ENCODE peak calls at places on chromosomes 13 and 19, in six cellular contexts. G is KG1, E is NB4, H is cardiac septum, D is foreskin keratinocyte, O is midbrain. F is an unnamed sample.

GRCh38 chr19:15248106-15248505 is 15.9 kb upstream of the EPHX3 start:
- DNase-seq in G (no peak), E (no peak), H (no peak), D (no peak), O (no peak), F (no peak)

GRCh38 chr19:22327321-22327720 is 41.1 kb downstream of the ZNF729 start:
- DNase-seq in G (no peak), E (no peak), H (no peak), D (no peak), O (no peak), F (no peak)

GRCh38 chr19:30274987-30275386 is 97.2 kb upstream of the ZNF536 start:
- DNase-seq in G (no peak), E (no peak), H (no peak), D (no peak), O (no peak), F (peak; percentile 31)

GRCh38 chr13:23551213-23552008 is 18.8 kb upstream of the TNFRSF19 start:
- DNase-seq in G (no peak), E (no peak), H (no peak), D (peak; percentile 34), O (no peak), F (no peak)

GRCh38 chr19:52331757-52332156 is 4.3 kb upstream of the ZNF610 start:
- DNase-seq in G (no peak), E (no peak), H (no peak), D (peak; percentile 18), O (no peak), F (no peak)

GRCh38 chr13:98103942-98104880 is 38.7 kb upstream of the FARP1 start:
- DNase-seq in G (no peak), E (no peak), H (no peak), D (peak; percentile 25), O (no peak), F (no peak)

GRCh38 chr19:54959840-54960239 is 6.3 kb upstream of the NLRP2 start:
- DNase-seq in G (peak; percentile 46), E (peak; percentile 87), H (no peak), D (no peak), O (no peak), F (no peak)

GRCh38 chr19:47512948-47513319 is 1.9 kb downstream of the NAPA start:
- DNase-seq in G (no peak), E (no peak), H (no peak), D (no peak), O (no peak), F (no peak)

GRCh38 chr19:1266116-1266817 is 2.9 kb upstream of the CIRBP start:
- DNase-seq in G (no peak), E (peak; percentile 82), H (peak; percentile 97), D (peak; percentile 81), O (peak; percentile 53), F (peak; percentile 87)

GRCh38 chr13:113129480-113129879 is 6.9 kb downstream of the F10 start:
- DNase-seq in G (no peak), E (no peak), H (peak; percentile 70), D (no peak), O (no peak), F (no peak)

GRCh38 chr13:31629085-31629785 is 110.1 kb upstream of the RXFP2 start:
- DNase-seq in G (no peak), E (peak; percentile 89), H (no peak), D (no peak), O (no peak), F (no peak)

GRCh38 chr13:44199627-44200207 is 173.9 kb upstream of the SERP2 start:
- DNase-seq in G (no peak), E (no peak), H (no peak), D (no peak), O (no peak), F (no peak)

GRCh38 chr13:110346661-110347067 is 39.6 kb downstream of the COL4A2 start:
- DNase-seq in G (no peak), E (no peak), H (no peak), D (peak; percentile 98), O (no peak), F (no peak)

GRCh38 chr13:76894401-76895110 is 8.4 kb upstream of the KCTD12 start:
- DNase-seq in G (no peak), E (no peak), H (no peak), D (peak; percentile 74), O (no peak), F (no peak)

GRCh38 chr13:26460652-26461051 is 96.8 kb upstream of the WASF3 start:
- DNase-seq in G (no peak), E (no peak), H (peak; percentile 80), D (no peak), O (no peak), F (no peak)

GRCh38 chr13:75489502-75490263 is 7.7 kb upstream of the TBC1D4 start:
- DNase-seq in G (no peak), E (peak; percentile 75), H (no peak), D (peak; percentile 36), O (no peak), F (no peak)

GRCh38 chr13:50140153-50140552 is 124.9 kb downstream of the KCNRG start:
- DNase-seq in G (no peak), E (no peak), H (no peak), D (peak; percentile 2), O (no peak), F (no peak)

GRCh38 chr19:55626350-55626749 is 2.0 kb upstream of the ZNF784 start:
- DNase-seq in G (no peak), E (no peak), H (no peak), D (no peak), O (no peak), F (no peak)

GRCh38 chr13:52850396-52851152 is 2.1 kb upstream of the PCDH8 start:
- DNase-seq in G (peak; percentile 23), E (peak; percentile 71), H (peak; percentile 81), D (peak; percentile 33), O (peak; percentile 78), F (peak; percentile 28)

GRCh38 chr13:73107459-73107858 is 48.7 kb downstream of the KLF5 start:
- DNase-seq in G (no peak), E (no peak), H (no peak), D (no peak), O (no peak), F (no peak)

GRCh38 chr19:48856921-48857320 is 11.5 kb downstream of the PLEKHA4 start:
- DNase-seq in G (no peak), E (no peak), H (no peak), D (no peak), O (no peak), F (no peak)

GRCh38 chr19:49801966-49802661 is 11.0 kb downstream of the FUZ start:
- DNase-seq in G (no peak), E (no peak), H (peak; percentile 92), D (peak; percentile 18), O (peak; percentile 90), F (peak; percentile 97)